ENCODE peak calls at places on chromosomes 5 and 9, in seven cellular contexts. One of them, this sample, is unnamed.

GRCh38 chr5:169745441-169746146 is 108.5 kb downstream of the DOCK2 start:
- DNase-seq in mucosa of gallbladder: no peak
- DNase-seq in stimulated activated CD8-positive, alpha-beta memory T cell treated with anti-CD3 and anti-CD28 coated beads, Interleukin-4, amount 100 ng/mL, for 4 hours: no peak
- DNase-seq in PC-9: no peak
- DNase-seq in cardiac septum: no peak
- DNase-seq in right cardiac atrium: no peak
- DNase-seq in HTR-8/SVneo: no peak
- DNase-seq in this sample: no peak

GRCh38 chr9:133354766-133355165 is 1.5 kb downstream of the SURF1 start:
- DNase-seq in mucosa of gallbladder: no peak
- DNase-seq in stimulated activated CD8-positive, alpha-beta memory T cell treated with anti-CD3 and anti-CD28 coated beads, Interleukin-4, amount 100 ng/mL, for 4 hours: no peak
- DNase-seq in PC-9: no peak
- DNase-seq in cardiac septum: no peak
- DNase-seq in right cardiac atrium: no peak
- DNase-seq in HTR-8/SVneo: no peak
- DNase-seq in this sample: no peak

GRCh38 chr9:128142061-128142460 is 7.2 kb upstream of the LCN2 start:
- DNase-seq in mucosa of gallbladder: no peak
- DNase-seq in stimulated activated CD8-positive, alpha-beta memory T cell treated with anti-CD3 and anti-CD28 coated beads, Interleukin-4, amount 100 ng/mL, for 4 hours: no peak
- DNase-seq in PC-9: no peak
- DNase-seq in cardiac septum: no peak
- DNase-seq in right cardiac atrium: peak
- DNase-seq in HTR-8/SVneo: no peak
- DNase-seq in this sample: no peak

GRCh38 chr9:6646028-6646636 is 603 bp upstream of the GLDC start:
- DNase-seq in mucosa of gallbladder: no peak
- DNase-seq in stimulated activated CD8-positive, alpha-beta memory T cell treated with anti-CD3 and anti-CD28 coated beads, Interleukin-4, amount 100 ng/mL, for 4 hours: no peak
- DNase-seq in PC-9: no peak
- DNase-seq in cardiac septum: no peak
- DNase-seq in right cardiac atrium: no peak
- DNase-seq in HTR-8/SVneo: no peak
- DNase-seq in this sample: no peak

GRCh38 chr5:91401175-91401574 is 18.1 kb upstream of the ARRDC3 start:
- DNase-seq in mucosa of gallbladder: no peak
- DNase-seq in stimulated activated CD8-positive, alpha-beta memory T cell treated with anti-CD3 and anti-CD28 coated beads, Interleukin-4, amount 100 ng/mL, for 4 hours: no peak
- DNase-seq in PC-9: no peak
- DNase-seq in cardiac septum: no peak
- DNase-seq in right cardiac atrium: no peak
- DNase-seq in HTR-8/SVneo: no peak
- DNase-seq in this sample: no peak

GRCh38 chr9:12708562-12709298 is 15.5 kb downstream of the TYRP1 start:
- DNase-seq in mucosa of gallbladder: no peak
- DNase-seq in stimulated activated CD8-positive, alpha-beta memory T cell treated with anti-CD3 and anti-CD28 coated beads, Interleukin-4, amount 100 ng/mL, for 4 hours: no peak
- DNase-seq in PC-9: no peak
- DNase-seq in cardiac septum: no peak
- DNase-seq in right cardiac atrium: no peak
- DNase-seq in HTR-8/SVneo: no peak
- DNase-seq in this sample: no peak

GRCh38 chr5:151234476-151235238 is 10.8 kb upstream of the CCDC69 start:
- DNase-seq in mucosa of gallbladder: peak
- DNase-seq in stimulated activated CD8-positive, alpha-beta memory T cell treated with anti-CD3 and anti-CD28 coated beads, Interleukin-4, amount 100 ng/mL, for 4 hours: no peak
- DNase-seq in PC-9: no peak
- DNase-seq in cardiac septum: peak
- DNase-seq in right cardiac atrium: peak
- DNase-seq in HTR-8/SVneo: no peak
- DNase-seq in this sample: no peak

GRCh38 chr5:54249210-54250028 is 61.0 kb downstream of the ARL15 start:
- DNase-seq in mucosa of gallbladder: peak
- DNase-seq in stimulated activated CD8-positive, alpha-beta memory T cell treated with anti-CD3 and anti-CD28 coated beads, Interleukin-4, amount 100 ng/mL, for 4 hours: no peak
- DNase-seq in PC-9: no peak
- DNase-seq in cardiac septum: no peak
- DNase-seq in right cardiac atrium: peak
- DNase-seq in HTR-8/SVneo: peak
- DNase-seq in this sample: no peak

GRCh38 chr9:120996409-120996808 is 53.7 kb downstream of the C5 start:
- DNase-seq in mucosa of gallbladder: no peak
- DNase-seq in stimulated activated CD8-positive, alpha-beta memory T cell treated with anti-CD3 and anti-CD28 coated beads, Interleukin-4, amount 100 ng/mL, for 4 hours: no peak
- DNase-seq in PC-9: no peak
- DNase-seq in cardiac septum: no peak
- DNase-seq in right cardiac atrium: no peak
- DNase-seq in HTR-8/SVneo: no peak
- DNase-seq in this sample: no peak

GRCh38 chr9:137759649-137760321 is 117.8 kb upstream of the CACNA1B start:
- DNase-seq in mucosa of gallbladder: no peak
- DNase-seq in stimulated activated CD8-positive, alpha-beta memory T cell treated with anti-CD3 and anti-CD28 coated beads, Interleukin-4, amount 100 ng/mL, for 4 hours: no peak
- DNase-seq in PC-9: no peak
- DNase-seq in cardiac septum: no peak
- DNase-seq in right cardiac atrium: no peak
- DNase-seq in HTR-8/SVneo: no peak
- DNase-seq in this sample: no peak

GRCh38 chr5:176542596-176543427 is 5.6 kb upstream of the RNF44 start:
- DNase-seq in mucosa of gallbladder: no peak
- DNase-seq in stimulated activated CD8-positive, alpha-beta memory T cell treated with anti-CD3 and anti-CD28 coated beads, Interleukin-4, amount 100 ng/mL, for 4 hours: no peak
- DNase-seq in PC-9: peak
- DNase-seq in cardiac septum: no peak
- DNase-seq in right cardiac atrium: no peak
- DNase-seq in HTR-8/SVneo: no peak
- DNase-seq in this sample: no peak